ENCODE peak calls at places on chromosome 16, in five cellular contexts. K is epithelial cell of proximal tubule, H is uterus, J is body of pancreas, B is stomach. N is an unnamed sample.

GRCh38 chr16:29962344-29962994 is 590 bp downstream of the TMEM219 start:
- DNase-seq in J (no peak), H (no peak), K (no peak), B (peak), N (no peak)

GRCh38 chr16:83307206-83307990 is 500.4 kb upstream of the HSBP1 start:
- DNase-seq in H (no peak), J (no peak), B (no peak), K (no peak), N (no peak)

GRCh38 chr16:86734559-86735480 is 156.5 kb downstream of the FOXL1 start:
- DNase-seq in K (no peak), H (no peak), J (no peak), B (no peak), N (no peak)

GRCh38 chr16:14486520-14487303 is 143.3 kb downstream of the PARN start:
- DNase-seq in J (peak), H (peak), B (peak), K (peak), N (peak)

GRCh38 chr16:12801511-12802042 is 2.1 kb downstream of the CPPED1 start:
- DNase-seq in K (peak), B (no peak), J (no peak), H (no peak), N (no peak)

GRCh38 chr16:27740496-27741201 is 190.7 kb downstream of the KATNIP start:
- DNase-seq in B (no peak), H (no peak), K (no peak), J (no peak), N (no peak)

GRCh38 chr16:86580063-86580797 is 1.9 kb downstream of the FOXL1 start:
- DNase-seq in K (no peak), H (no peak), B (no peak), J (no peak), N (no peak)

GRCh38 chr16:83269541-83269940 is 538.2 kb upstream of the HSBP1 start:
- DNase-seq in H (no peak), K (no peak), J (no peak), B (no peak), N (no peak)

GRCh38 chr16:81431554-81432353 is 12.9 kb upstream of the CMIP start:
- DNase-seq in H (no peak), B (no peak), K (peak), J (no peak), N (no peak)

GRCh38 chr16:9322735-9323134 is 231.3 kb downstream of the HAPSTR1 start:
- DNase-seq in H (no peak), J (no peak), B (no peak), K (no peak), N (no peak)

GRCh38 chr16:89184685-89185061 is 13.1 kb downstream of the CDH15 start:
- DNase-seq in K (no peak), J (no peak), H (no peak), B (no peak), N (no peak)

GRCh38 chr16:57648590-57649442 is 19.3 kb upstream of the ADGRG3 start:
- DNase-seq in J (peak), H (peak), K (no peak), B (peak), N (peak)

GRCh38 chr16:68116256-68116853 is 31.2 kb downstream of the NFATC3 start:
- DNase-seq in K (no peak), B (no peak), J (no peak), H (no peak), N (no peak)
- TF ChIP-seq CTCF in K (peak), B (no peak), J (peak), H (peak), N (peak)

GRCh38 chr16:1291576-1291974 is 17.9 kb upstream of the UBE2I start:
- DNase-seq in H (no peak), K (no peak), J (no peak), B (no peak), N (no peak)

GRCh38 chr16:1288813-1289479 is 20.5 kb upstream of the UBE2I start:
- DNase-seq in J (no peak), B (no peak), H (no peak), K (no peak), N (no peak)

GRCh38 chr16:1290032-1290431 is 19.4 kb upstream of the UBE2I start:
- DNase-seq in B (no peak), K (no peak), J (no peak), H (no peak), N (no peak)

GRCh38 chr16:1289480-1289872 is 20.0 kb upstream of the UBE2I start:
- DNase-seq in H (no peak), K (no peak), B (no peak), J (no peak), N (no peak)

DNA sequence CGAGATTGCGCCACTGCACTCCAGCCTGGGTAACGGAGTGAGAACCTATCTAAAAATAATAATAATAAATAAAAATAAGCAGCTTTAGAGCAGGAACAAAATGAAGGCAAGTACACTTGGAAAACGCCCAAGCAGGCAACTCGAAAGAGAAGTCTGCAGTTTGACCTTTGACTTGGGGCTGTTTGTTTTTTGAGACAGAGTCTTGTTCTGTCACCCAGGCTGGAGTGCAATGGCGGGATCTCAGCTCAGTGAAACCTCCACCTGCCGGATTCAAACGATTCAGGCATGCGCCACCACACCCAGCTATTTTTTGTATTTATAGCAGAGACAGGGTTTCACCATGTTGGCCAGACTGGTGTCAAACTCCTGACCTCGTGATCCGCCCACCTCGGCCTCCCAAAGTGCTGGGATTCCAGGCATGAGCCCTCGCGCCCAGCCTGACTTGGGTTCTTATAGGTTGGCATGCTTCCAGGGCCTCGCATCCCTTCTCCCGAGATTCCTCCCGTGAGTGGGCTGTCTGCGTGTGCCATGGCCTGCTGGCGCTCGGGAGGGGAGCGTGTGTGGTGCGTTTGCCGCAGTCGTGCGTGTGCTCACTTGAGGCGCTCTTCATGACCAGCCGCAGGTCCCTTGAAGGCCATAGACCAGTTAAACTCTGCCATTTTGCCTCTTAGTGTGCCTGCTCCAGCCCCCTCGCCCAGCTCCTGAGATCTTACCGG is 18.4 kb upstream of the UBE2I start:
- DNase-seq in B (no peak), J (no peak), H (no peak), K (no peak), N (no peak)
- TF ChIP-seq CTCF in B (no peak), J (no peak), H (no peak), K (no peak), N (no peak)

DNA sequence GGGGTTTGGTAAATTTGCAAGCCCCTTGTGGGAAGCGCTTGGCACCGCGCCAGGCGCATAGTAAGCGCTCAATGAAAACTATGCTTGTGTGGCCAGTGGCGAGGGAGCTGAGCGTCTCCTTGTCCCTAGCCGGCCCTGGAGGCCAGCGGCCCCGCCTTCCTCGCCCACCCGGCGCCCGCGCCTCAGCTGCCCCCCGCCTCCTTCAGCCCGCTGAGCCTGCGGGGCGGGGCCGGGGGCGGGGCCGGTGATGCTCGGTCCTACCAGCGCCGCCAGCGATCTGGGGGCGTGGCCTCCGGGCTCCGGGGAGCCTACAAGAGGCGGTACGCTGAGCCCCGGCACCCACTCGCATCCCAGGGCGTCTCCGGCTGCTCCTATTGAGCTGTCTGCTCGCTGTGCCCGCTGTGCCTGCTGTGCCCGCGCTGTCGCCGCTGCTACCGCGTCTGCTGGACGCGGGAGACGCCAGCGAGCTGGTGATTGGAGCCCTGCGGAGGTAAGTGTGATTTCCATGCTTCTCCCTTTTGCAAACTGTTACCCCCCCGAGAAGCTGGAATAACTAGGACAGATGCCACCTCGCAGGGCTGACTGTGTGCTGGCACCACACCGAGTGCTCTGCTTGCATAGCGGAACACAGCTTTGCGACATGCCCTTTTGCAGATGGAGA is at the start of gene CRISPLD2:
- DNase-seq in J (peak), H (peak), K (no peak), B (peak), N (peak)
- TF ChIP-seq CTCF in J (no peak), H (no peak), K (no peak), B (no peak), N (no peak)

GRCh38 chr16:70644763-70645597 is 1.4 kb upstream of the IL34 start:
- DNase-seq in K (no peak), B (no peak), H (no peak), J (no peak), N (no peak)
- TF ChIP-seq CTCF in K (no peak), B (no peak), H (no peak), J (no peak), N (no peak)

DNA sequence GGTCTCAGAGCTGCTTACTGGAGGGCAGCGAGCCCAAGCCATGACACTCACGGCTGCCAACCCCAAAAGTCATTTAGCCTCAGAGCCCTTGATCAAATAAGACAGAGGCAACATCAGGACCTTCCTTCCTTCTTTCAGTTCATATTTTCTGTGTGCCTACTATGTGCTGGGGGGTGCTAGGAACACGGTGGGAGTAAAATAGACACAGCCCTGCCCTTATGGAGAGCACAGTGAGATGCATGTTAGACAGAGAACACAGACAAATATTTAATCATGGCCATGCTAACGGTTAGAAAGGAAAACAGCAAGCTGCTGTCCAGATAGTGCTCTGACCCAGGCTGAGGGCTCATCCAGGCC is 4.5 kb upstream of the BRD7 start:
- DNase-seq in J (no peak), B (no peak), H (no peak), K (no peak), N (no peak)
- TF ChIP-seq CTCF in J (no peak), B (no peak), H (no peak), K (no peak), N (no peak)

GRCh38 chr16:25110392-25110947 is 1.1 kb upstream of the LCMT1 start:
- DNase-seq in B (no peak), J (no peak), H (no peak), K (no peak), N (no peak)

GRCh38 chr16:25109643-25110042 is 1.9 kb upstream of the LCMT1 start:
- DNase-seq in J (peak), H (no peak), K (peak), B (no peak), N (no peak)

GRCh38 chr16:25107466-25107792 is 4.1 kb upstream of the LCMT1 start:
- DNase-seq in H (no peak), K (no peak), B (no peak), J (no peak), N (no peak)

GRCh38 chr16:25106567-25107465 is 4.7 kb upstream of the LCMT1 start:
- DNase-seq in H (peak), K (no peak), B (peak), J (peak), N (peak)

GRCh38 chr16:25108054-25108453 is 3.5 kb upstream of the LCMT1 start:
- DNase-seq in H (no peak), J (no peak), K (no peak), B (no peak), N (no peak)
- TF ChIP-seq CTCF in H (no peak), J (no peak), K (no peak), B (no peak), N (no peak)